ENCODE peak calls at places on chromosome 1, in nine cellular contexts. Z is iris pigment epithelial cell; Y is progenitor cell of endocrine pancreas; T is fibroblast of lung; A is GM12891; R is activated effector memory CD4-positive, alpha-beta T cell treated with anti-CD3 and anti-CD28 coated beads, Interleukin-2, amount 50 U/mL, for 16 hours; C is T-helper 9 cell; H is trophoblast cell; M is hepatic stellate cell. D is an unnamed sample.

GRCh38 chr1:58266242-58266641 is 280.3 kb downstream of the OMA1 start:
- DNase-seq in M (no peak), Z (no peak), A (no peak), Y (no peak), T (no peak), R (no peak), C (no peak), H (no peak), D (no peak)

GRCh38 chr1:1082239-1083180 is 8.4 kb upstream of the RNF223 start:
- DNase-seq in H (no peak), T (no peak), R (peak; percentile 57), C (no peak), Z (no peak), Y (no peak), M (peak; percentile 5), A (no peak), D (no peak)

GRCh38 chr1:217432339-217432738 is 198.6 kb downstream of the GPATCH2 start:
- DNase-seq in M (no peak), T (no peak), Z (no peak), C (no peak), Y (no peak), H (no peak), A (no peak), R (no peak), D (no peak)

GRCh38 chr1:16387201-16388185 is 20.5 kb downstream of the SZRD1 start:
- DNase-seq in R (no peak), Z (peak; percentile 35), T (peak; percentile 44), C (no peak), M (no peak), H (no peak), A (no peak), Y (no peak), D (no peak)

GRCh38 chr1:57033222-57034019 is 67.6 kb upstream of the C8B start:
- DNase-seq in Y (no peak), Z (no peak), C (no peak), H (no peak), A (no peak), R (no peak), M (no peak), T (no peak), D (no peak)

GRCh38 chr1:33821291-33821690 is 42.6 kb upstream of the HMGB4 start:
- DNase-seq in T (no peak), H (no peak), A (no peak), C (no peak), Z (no peak), R (no peak), Y (no peak), M (no peak), D (no peak)

GRCh38 chr1:63524166-63524565 is 841 bp downstream of the EFCAB7 start:
- DNase-seq in T (no peak), Z (no peak), M (no peak), R (no peak), Y (no peak), C (no peak), A (no peak), H (no peak), D (no peak)

GRCh38 chr1:221669441-221669840 is 72.4 kb downstream of the DUSP10 start:
- DNase-seq in R (no peak), C (no peak), M (no peak), T (no peak), A (no peak), Z (no peak), H (no peak), Y (no peak), D (no peak)

GRCh38 chr1:7264101-7264500 is 478.8 kb downstream of the CAMTA1 start:
- DNase-seq in T (no peak), R (no peak), M (no peak), Y (no peak), A (no peak), C (no peak), Z (no peak), H (no peak), D (no peak)

GRCh38 chr1:67612690-67613322 is 72.2 kb upstream of the GADD45A start:
- DNase-seq in R (no peak), A (no peak), M (no peak), Z (no peak), T (no peak), H (no peak), C (no peak), Y (no peak), D (no peak)

GRCh38 chr1:85894651-85895050 is 186.4 kb upstream of the ZNHIT6 start:
- DNase-seq in Z (peak; percentile 46), A (peak; percentile 25), M (peak; percentile 31), H (peak; percentile 52), R (no peak), C (no peak), T (peak; percentile 32), Y (no peak), D (peak; percentile 45)

GRCh38 chr1:1206376-1207253 is at the start of gene TNFRSF18:
- DNase-seq in T (peak; percentile 17), Y (no peak), R (peak; percentile 88), H (peak; percentile 33), M (no peak), A (no peak), C (no peak), Z (no peak), D (no peak)

GRCh38 chr1:64062941-64063581 is 140.4 kb upstream of the UBE2U start:
- DNase-seq in R (no peak), H (peak; percentile 45), Z (peak; percentile 82), T (peak; percentile 40), M (peak; percentile 7), A (no peak), C (no peak), Y (no peak), D (no peak)